ENCODE peak calls at places on chromosomes 5 and 9, in seven cellular contexts. E is HepG2, O is A549, Z is thyroid gland, Q is heart left ventricle, K is stomach, Y is transverse colon. U is an unnamed sample.

GRCh38 chr9:112310826-112311225 is 22.6 kb downstream of the PTBP3 start:
- DNase-seq in Y (no peak), Q (no peak), E (no peak), K (no peak), O (no peak), Z (no peak), U (no peak)

GRCh38 chr5:67808340-67808739 is 407.2 kb upstream of the PIK3R1 start:
- DNase-seq in K (no peak), Z (peak; percentile 7), Y (no peak), O (no peak), Q (no peak), E (no peak), U (peak; percentile 69)

GRCh38 chr5:32244017-32244416 is 68.7 kb downstream of the MTMR12 start:
- DNase-seq in Y (no peak), O (no peak), K (no peak), Z (no peak), E (no peak), Q (no peak), U (no peak)

GRCh38 chr9:117365438-117365837 is 49.4 kb downstream of the ASTN2 start:
- DNase-seq in Q (no peak), Y (no peak), Z (no peak), K (no peak), O (no peak), E (no peak), U (no peak)

GRCh38 chr5:93578179-93578812 is 2.7 kb downstream of the NR2F1-AS1 start:
- DNase-seq in Z (no peak), Q (no peak), E (no peak), Y (no peak), K (no peak), O (no peak), U (no peak)

GRCh38 chr5:75363111-75363510 is 26.1 kb downstream of the HMGCR start:
- DNase-seq in E (no peak), Q (no peak), Z (peak; percentile 75), Y (peak; percentile 32), O (no peak), K (no peak), U (no peak)

GRCh38 chr5:33160871-33161270 is 279.9 kb upstream of the TARS1 start:
- DNase-seq in E (no peak), Q (no peak), K (no peak), Y (no peak), Z (no peak), O (no peak), U (no peak)

GRCh38 chr5:115815006-115815692 is 1.3 kb downstream of the CDO1 start:
- DNase-seq in O (no peak), Y (no peak), Z (no peak), K (no peak), E (no peak), Q (no peak), U (no peak)

GRCh38 chr9:128185979-128186965 is 5.1 kb downstream of the CIZ1 start:
- DNase-seq in Q (no peak), Y (no peak), E (no peak), O (no peak), K (no peak), Z (no peak), U (no peak)

GRCh38 chr9:78054180-78054579 is 22.6 kb upstream of the GNAQ start:
- DNase-seq in E (no peak), Z (no peak), Y (peak; percentile 14), Q (no peak), O (no peak), K (no peak), U (no peak)

GRCh38 chr5:38645508-38645907 is 89.1 kb upstream of the LIFR start:
- DNase-seq in Z (no peak), Y (no peak), O (no peak), K (no peak), Q (no peak), E (no peak), U (no peak)

GRCh38 chr5:147481376-147481775 is 28.5 kb downstream of the DPYSL3 start:
- DNase-seq in K (no peak), Q (no peak), Z (no peak), E (no peak), O (no peak), Y (no peak), U (no peak)

GRCh38 chr5:156920042-156920860 is 42.8 kb downstream of the TIMD4 start:
- DNase-seq in Q (no peak), Z (peak; percentile 31), E (no peak), Y (peak; percentile 19), K (no peak), O (no peak), U (no peak)

GRCh38 chr5:153511632-153512031 is 21.2 kb downstream of the GRIA1 start:
- DNase-seq in Q (no peak), K (no peak), E (no peak), O (no peak), Y (no peak), Z (no peak), U (no peak)

GRCh38 chr5:54774281-54775171 is 210.9 kb downstream of the ESM1 start:
- DNase-seq in K (peak; percentile 67), Z (peak; percentile 33), Y (peak; percentile 30), E (no peak), Q (peak; percentile 66), O (no peak), U (no peak)

GRCh38 chr9:96603305-96604004 is 16.2 kb downstream of the CDC14B start:
- DNase-seq in Z (no peak), Q (no peak), K (no peak), Y (no peak), E (no peak), O (no peak), U (no peak)

GRCh38 chr5:67115238-67115637 is 81.4 kb downstream of the CD180 start:
- DNase-seq in O (no peak), Q (no peak), Z (no peak), E (no peak), Y (no peak), K (no peak), U (no peak)

DNA sequence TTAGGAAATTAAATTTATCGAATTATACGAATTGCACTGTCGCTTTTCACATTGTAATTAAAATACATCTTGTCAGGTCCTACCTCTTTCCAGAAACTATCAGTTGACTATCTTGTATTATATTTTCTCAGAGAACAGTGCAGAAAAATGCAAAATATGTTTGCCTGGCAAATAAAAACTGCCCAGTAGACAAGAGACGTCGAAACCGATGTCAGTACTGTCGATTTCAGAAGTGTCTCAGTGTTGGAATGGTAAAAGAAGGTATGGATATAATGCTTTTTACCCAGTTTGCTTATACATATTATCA is 10.8 kb downstream of the NR4A3 start:
- DNase-seq in Q (no peak), K (no peak), Z (no peak), E (no peak), Y (no peak), O (no peak), U (no peak)
- TF ChIP-seq POLR2A in Q (no peak), K (no peak), Z (no peak), E (no peak), Y (no peak), O (no peak), U (no peak)

DNA sequence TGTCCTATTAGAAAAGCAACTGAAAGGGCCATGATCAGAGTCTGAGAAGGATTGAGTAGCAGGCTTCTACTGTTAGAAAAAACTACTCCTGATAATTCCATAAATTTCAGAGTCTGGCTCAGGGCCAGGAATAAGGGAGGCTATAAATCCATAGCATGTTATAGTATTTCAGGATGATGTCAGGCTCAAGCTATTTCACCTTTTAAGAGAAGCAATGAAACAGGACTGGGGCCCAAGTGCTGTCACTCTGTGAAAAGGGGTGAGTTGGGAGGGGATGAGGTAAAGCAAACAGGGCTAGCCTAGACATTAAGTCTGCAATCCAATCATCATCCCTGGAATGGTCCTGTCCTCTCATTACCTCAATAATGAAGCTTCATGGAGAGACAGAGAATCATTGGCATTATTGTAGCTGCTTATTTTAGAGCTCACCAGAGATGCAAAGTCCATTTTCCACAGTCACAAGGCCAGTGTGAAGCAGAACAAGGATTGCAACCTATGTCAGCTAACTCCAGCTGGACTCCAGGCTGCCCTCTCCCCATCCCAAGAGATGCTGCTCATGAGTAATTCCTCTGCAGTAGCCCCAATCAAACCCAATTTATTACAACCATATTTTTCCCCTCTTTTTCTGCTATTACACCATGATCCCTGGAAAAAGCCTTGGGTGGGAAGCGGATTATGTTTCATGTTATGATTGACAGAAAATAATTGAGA is 56.0 kb downstream of the PAPPA start:
- DNase-seq in Y (no peak), E (no peak), K (no peak), Z (no peak), O (no peak), Q (no peak), U (no peak)
- H3K27ac ChIP-seq in Y (no peak overlapping the region), E (no peak overlapping the region), K (no peak overlapping the region), Z (no peak overlapping the region), O (peak overlapping the region; percentile 66), Q (no peak overlapping the region), U (no peak overlapping the region)

DNA sequence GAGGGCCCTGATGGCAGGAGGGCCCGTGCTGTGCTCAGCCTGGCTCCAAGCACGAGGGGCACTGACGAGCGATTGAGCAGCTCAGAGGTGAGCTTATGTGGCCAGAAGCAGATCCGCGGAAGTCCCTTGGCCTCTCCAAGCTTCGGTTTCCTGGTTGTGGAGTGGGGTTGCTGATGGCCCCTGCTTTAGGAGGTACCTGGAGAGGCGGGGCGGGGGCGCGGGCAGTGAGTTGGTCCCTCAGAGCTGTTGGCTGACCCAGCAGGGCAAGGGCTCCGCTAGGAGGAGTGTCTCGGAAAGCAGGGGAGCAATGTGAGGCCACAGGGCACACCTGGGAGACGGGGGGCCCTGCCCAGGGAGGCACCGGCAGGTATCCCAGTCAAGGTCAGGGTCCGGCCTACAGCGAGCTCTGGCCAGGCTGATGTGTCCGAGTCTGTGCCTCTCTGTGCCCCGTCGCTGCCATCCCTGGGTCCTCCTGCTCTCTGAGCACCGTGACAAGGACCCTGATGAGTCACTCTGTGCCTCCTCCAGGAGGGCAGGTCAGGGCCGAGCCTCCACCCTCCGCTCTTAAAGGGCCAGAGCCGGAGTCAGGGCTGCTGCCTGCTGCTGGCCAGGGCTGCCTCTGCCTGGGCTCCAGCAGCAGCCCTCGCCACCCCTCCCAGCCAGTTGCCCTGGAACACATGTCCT is 14.8 kb downstream of the NCS1 start:
- DNase-seq in Z (peak; percentile 90), E (peak; percentile 59), Y (peak; percentile 80), K (peak; percentile 56), Q (no peak), O (peak; percentile 76), U (no peak)
- TF ChIP-seq POLR2A in Z (peak; percentile 93), E (no peak), Y (peak; percentile 50), K (no peak), Q (no peak), O (no peak), U (no peak)

DNA sequence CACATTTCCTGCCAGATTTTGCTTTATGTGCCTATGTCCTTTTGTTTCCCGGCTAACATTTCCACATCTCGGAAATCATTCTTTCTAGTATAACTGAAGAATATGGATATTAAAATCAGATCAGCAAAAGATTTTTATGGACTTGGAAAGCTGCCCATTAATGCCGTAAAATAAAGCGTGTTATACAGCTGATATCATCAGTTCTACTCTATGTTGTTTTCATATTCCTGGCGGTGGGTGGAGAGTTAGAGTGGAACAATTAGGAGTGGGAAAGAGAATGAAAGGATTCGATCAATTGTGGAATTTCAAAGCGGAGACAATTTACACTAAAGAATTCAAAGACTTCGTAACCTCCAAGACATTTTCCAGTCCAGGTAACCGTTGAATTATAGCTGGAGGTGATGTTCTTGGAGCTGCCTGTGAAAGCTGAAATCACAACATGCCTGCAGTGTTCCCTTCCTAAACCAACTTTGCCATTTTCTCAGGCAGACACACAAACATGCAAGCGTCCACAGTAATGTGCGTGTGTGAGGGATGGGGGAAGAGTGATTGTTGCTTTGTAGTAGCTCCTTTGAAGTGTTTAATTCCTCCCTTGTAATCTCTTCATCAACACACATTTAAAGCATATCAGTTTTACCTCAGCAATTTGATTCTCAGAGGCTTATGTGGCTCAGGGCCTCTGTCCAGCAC is 543.9 kb downstream of the RAB3C start:
- DNase-seq in Y (no peak), O (peak; percentile 87), E (no peak), Z (peak; percentile 36), K (no peak), Q (no peak), U (no peak)
- H3K27ac ChIP-seq in Y (peak overlapping the region; percentile 87), O (peak overlapping the region; percentile 100), E (no peak overlapping the region), Z (peak overlapping the region; percentile 96), K (peak overlapping the region; percentile 80), Q (peak overlapping the region; percentile 91), U (peak overlapping the region; percentile 20)

U was measured in right lobe of liver.